ENCODE peak calls at places on chromosomes 3 and 15, in seven cellular contexts. One of them, this sample, is unnamed.

GRCh38 chr3:40690696-40691597 is 166.2 kb downstream of the ZNF621 start:
- DNase-seq in SK-N-SH: no peak
- DNase-seq in PC-3: no peak
- DNase-seq in PC-9: no peak
- DNase-seq in GM23248: no peak
- DNase-seq in OCI-LY7: no peak
- DNase-seq in GM23338: no peak
- DNase-seq in this sample: no peak

GRCh38 chr15:91469627-91470567 is 369.8 kb downstream of the SV2B start:
- DNase-seq in PC-9: no peak
- DNase-seq in GM23248: no peak
- DNase-seq in SK-N-SH: peak; percentile 14
- DNase-seq in GM23338: no peak
- DNase-seq in OCI-LY7: no peak
- DNase-seq in PC-3: no peak
- DNase-seq in this sample: no peak

GRCh38 chr3:3260870-3261269 is 81.4 kb upstream of the CRBN start:
- DNase-seq in SK-N-SH: no peak
- DNase-seq in PC-9: no peak
- DNase-seq in GM23248: no peak
- DNase-seq in OCI-LY7: no peak
- DNase-seq in GM23338: no peak
- DNase-seq in PC-3: no peak
- DNase-seq in this sample: no peak

GRCh38 chr3:180744226-180744625 is 64.9 kb upstream of the CCDC39 start:
- DNase-seq in SK-N-SH: peak; percentile 2
- DNase-seq in PC-3: no peak
- DNase-seq in GM23338: peak; percentile 47
- DNase-seq in OCI-LY7: no peak
- DNase-seq in PC-9: no peak
- DNase-seq in GM23248: no peak
- DNase-seq in this sample: no peak

GRCh38 chr3:38084969-38085942 is 46.2 kb downstream of the DLEC1 start:
- DNase-seq in OCI-LY7: no peak
- DNase-seq in GM23248: peak; percentile 15
- DNase-seq in PC-3: peak; percentile 39
- DNase-seq in GM23338: no peak
- DNase-seq in SK-N-SH: peak; percentile 38
- DNase-seq in PC-9: no peak
- DNase-seq in this sample: no peak

GRCh38 chr15:50933353-50933752 is 24.9 kb downstream of the AP4E1 start:
- DNase-seq in PC-9: no peak
- DNase-seq in SK-N-SH: no peak
- DNase-seq in GM23338: no peak
- DNase-seq in GM23248: no peak
- DNase-seq in OCI-LY7: no peak
- DNase-seq in PC-3: no peak
- DNase-seq in this sample: no peak

GRCh38 chr15:71781179-71781964 is 29.0 kb upstream of the NR2E3 start:
- DNase-seq in OCI-LY7: no peak
- DNase-seq in SK-N-SH: no peak
- DNase-seq in PC-3: no peak
- DNase-seq in GM23338: no peak
- DNase-seq in GM23248: peak; percentile 70
- DNase-seq in PC-9: no peak
- DNase-seq in this sample: no peak

GRCh38 chr3:195900426-195901355 is 7.7 kb downstream of the TNK2 start:
- DNase-seq in PC-9: no peak
- DNase-seq in OCI-LY7: peak; percentile 34
- DNase-seq in GM23338: no peak
- DNase-seq in PC-3: peak; percentile 86
- DNase-seq in SK-N-SH: no peak
- DNase-seq in GM23248: peak; percentile 49
- DNase-seq in this sample: peak; percentile 3

GRCh38 chr3:184688251-184688851 is 23.5 kb downstream of the MAGEF1 start:
- DNase-seq in PC-9: peak; percentile 41
- DNase-seq in PC-3: peak; percentile 67
- DNase-seq in GM23248: peak; percentile 83
- DNase-seq in OCI-LY7: no peak
- DNase-seq in GM23338: no peak
- DNase-seq in SK-N-SH: peak; percentile 25
- DNase-seq in this sample: no peak

GRCh38 chr15:90594297-90594696 is 64.6 kb downstream of the CRTC3 start:
- DNase-seq in OCI-LY7: peak; percentile 93
- DNase-seq in SK-N-SH: no peak
- DNase-seq in GM23338: peak; percentile 45
- DNase-seq in GM23248: peak; percentile 51
- DNase-seq in PC-3: peak; percentile 81
- DNase-seq in PC-9: peak; percentile 57
- DNase-seq in this sample: no peak

GRCh38 chr3:168574455-168575158 is 478.9 kb upstream of the GOLIM4 start:
- DNase-seq in SK-N-SH: no peak
- DNase-seq in OCI-LY7: no peak
- DNase-seq in GM23338: no peak
- DNase-seq in GM23248: no peak
- DNase-seq in PC-3: peak; percentile 35
- DNase-seq in PC-9: no peak
- DNase-seq in this sample: no peak

GRCh38 chr3:71408903-71409302 is 174.6 kb downstream of the FOXP1 start:
- DNase-seq in PC-9: no peak
- DNase-seq in PC-3: no peak
- DNase-seq in OCI-LY7: no peak
- DNase-seq in GM23338: no peak
- DNase-seq in SK-N-SH: no peak
- DNase-seq in GM23248: no peak
- DNase-seq in this sample: no peak

GRCh38 chr15:38885477-38885952 is 320.9 kb upstream of the RASGRP1 start:
- DNase-seq in OCI-LY7: no peak
- DNase-seq in PC-9: no peak
- DNase-seq in GM23338: no peak
- DNase-seq in SK-N-SH: no peak
- DNase-seq in PC-3: no peak
- DNase-seq in GM23248: peak; percentile 58
- DNase-seq in this sample: no peak

GRCh38 chr3:55482496-55483195 is 4.5 kb downstream of the WNT5A start:
- DNase-seq in PC-9: no peak
- DNase-seq in GM23248: peak; percentile 68
- DNase-seq in SK-N-SH: no peak
- DNase-seq in OCI-LY7: no peak
- DNase-seq in PC-3: no peak
- DNase-seq in GM23338: peak; percentile 85
- DNase-seq in this sample: peak; percentile 57

GRCh38 chr15:55552926-55553325 is 35.2 kb downstream of the PYGO1 start:
- DNase-seq in GM23248: peak; percentile 3
- DNase-seq in SK-N-SH: no peak
- DNase-seq in PC-3: no peak
- DNase-seq in GM23338: peak; percentile 34
- DNase-seq in PC-9: no peak
- DNase-seq in OCI-LY7: no peak
- DNase-seq in this sample: peak; percentile 49

GRCh38 chr3:32994045-32994444 is 42.6 kb downstream of the CCR4 start:
- DNase-seq in SK-N-SH: no peak
- DNase-seq in PC-9: no peak
- DNase-seq in GM23338: no peak
- DNase-seq in PC-3: no peak
- DNase-seq in GM23248: no peak
- DNase-seq in OCI-LY7: no peak
- DNase-seq in this sample: no peak

GRCh38 chr3:32992310-32992686 is 40.9 kb downstream of the CCR4 start:
- DNase-seq in OCI-LY7: no peak
- DNase-seq in PC-3: no peak
- DNase-seq in SK-N-SH: no peak
- DNase-seq in GM23338: no peak
- DNase-seq in PC-9: no peak
- DNase-seq in GM23248: no peak
- DNase-seq in this sample: no peak

GRCh38 chr3:32991781-32992180 is 40.3 kb downstream of the CCR4 start:
- DNase-seq in SK-N-SH: no peak
- DNase-seq in PC-9: no peak
- DNase-seq in PC-3: no peak
- DNase-seq in GM23338: no peak
- DNase-seq in GM23248: no peak
- DNase-seq in OCI-LY7: no peak
- DNase-seq in this sample: no peak

DNA sequence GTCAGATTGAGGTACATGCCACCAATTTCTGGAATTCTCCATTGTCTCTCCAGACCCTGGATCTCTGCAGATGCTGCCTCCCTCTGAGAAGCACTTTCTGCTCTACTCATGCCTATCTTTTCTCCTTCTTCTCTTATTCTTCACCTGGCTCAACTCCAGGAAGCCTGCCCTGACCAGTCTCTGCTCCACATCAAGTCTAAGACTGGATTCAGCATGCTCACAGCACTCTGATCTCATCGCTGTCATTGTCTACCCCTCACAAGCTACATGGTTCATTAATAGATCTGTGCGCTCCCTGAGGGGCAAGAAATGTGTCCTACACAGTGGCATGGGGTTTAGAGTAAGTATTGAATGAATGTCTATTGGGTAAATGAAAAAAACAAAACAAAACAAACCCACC is 38.7 kb downstream of the CCR4 start:
- DNase-seq in PC-9: no peak
- DNase-seq in GM23248: no peak
- DNase-seq in SK-N-SH: no peak
- DNase-seq in OCI-LY7: no peak
- DNase-seq in PC-3: no peak
- DNase-seq in GM23338: no peak
- DNase-seq in this sample: no peak
- H3K9me2 ChIP-seq in PC-9: no peaks in the 10 kb centered on the region
- H3K9me2 ChIP-seq in GM23248: no peaks in the 10 kb centered on the region
- H3K9me2 ChIP-seq in SK-N-SH: no peaks in the 10 kb centered on the region
- H3K9me2 ChIP-seq in OCI-LY7: no peaks in the 10 kb centered on the region
- H3K9me2 ChIP-seq in PC-3: no peaks in the 10 kb centered on the region
- H3K9me2 ChIP-seq in GM23338: peaks cover 6% of the 10 kb centered on the region
- H3K9me2 ChIP-seq in this sample: no peaks in the 10 kb centered on the region

GRCh38 chr15:36756707-36757106 is 177.3 kb downstream of the CDIN1 start:
- DNase-seq in PC-3: no peak
- DNase-seq in PC-9: no peak
- DNase-seq in GM23338: no peak
- DNase-seq in SK-N-SH: no peak
- DNase-seq in GM23248: no peak
- DNase-seq in OCI-LY7: no peak
- DNase-seq in this sample: no peak

GRCh38 chr15:36757189-36757814 is 177.9 kb downstream of the CDIN1 start:
- DNase-seq in SK-N-SH: no peak
- DNase-seq in PC-9: no peak
- DNase-seq in OCI-LY7: no peak
- DNase-seq in PC-3: peak; percentile 27
- DNase-seq in GM23338: no peak
- DNase-seq in GM23248: peak; percentile 58
- DNase-seq in this sample: no peak

GRCh38 chr15:36758800-36759199 is 179.4 kb downstream of the CDIN1 start:
- DNase-seq in PC-3: no peak
- DNase-seq in GM23338: no peak
- DNase-seq in OCI-LY7: no peak
- DNase-seq in GM23248: no peak
- DNase-seq in SK-N-SH: no peak
- DNase-seq in PC-9: no peak
- DNase-seq in this sample: no peak

GRCh38 chr15:36753173-36753572 is 173.7 kb downstream of the CDIN1 start:
- DNase-seq in PC-3: no peak
- DNase-seq in GM23338: peak; percentile 83
- DNase-seq in GM23248: no peak
- DNase-seq in OCI-LY7: no peak
- DNase-seq in SK-N-SH: no peak
- DNase-seq in PC-9: no peak
- DNase-seq in this sample: no peak

GRCh38 chr15:36755341-36755740 is 175.9 kb downstream of the CDIN1 start:
- DNase-seq in GM23248: no peak
- DNase-seq in OCI-LY7: no peak
- DNase-seq in GM23338: no peak
- DNase-seq in PC-3: no peak
- DNase-seq in PC-9: no peak
- DNase-seq in SK-N-SH: no peak
- DNase-seq in this sample: no peak
- H3K9me2 ChIP-seq in GM23248: no peaks in the 10 kb centered on the region
- H3K9me2 ChIP-seq in OCI-LY7: no peaks in the 10 kb centered on the region
- H3K9me2 ChIP-seq in GM23338: no peaks in the 10 kb centered on the region
- H3K9me2 ChIP-seq in PC-3: no peaks in the 10 kb centered on the region
- H3K9me2 ChIP-seq in PC-9: no peaks in the 10 kb centered on the region
- H3K9me2 ChIP-seq in SK-N-SH: no peaks in the 10 kb centered on the region
- H3K9me2 ChIP-seq in this sample: no peaks in the 10 kb centered on the region

GRCh38 chr15:70429323-70429722 is 331.6 kb upstream of the TLE3 start:
- DNase-seq in GM23248: no peak
- DNase-seq in OCI-LY7: no peak
- DNase-seq in PC-3: no peak
- DNase-seq in PC-9: no peak
- DNase-seq in GM23338: no peak
- DNase-seq in SK-N-SH: no peak
- DNase-seq in this sample: no peak
- H3K9me2 ChIP-seq in GM23248: no peaks in the 10 kb centered on the region
- H3K9me2 ChIP-seq in OCI-LY7: no peaks in the 10 kb centered on the region
- H3K9me2 ChIP-seq in PC-3: no peaks in the 10 kb centered on the region
- H3K9me2 ChIP-seq in PC-9: no peaks in the 10 kb centered on the region
- H3K9me2 ChIP-seq in GM23338: peaks cover 6% of the 10 kb centered on the region
- H3K9me2 ChIP-seq in SK-N-SH: no peaks in the 10 kb centered on the region
- H3K9me2 ChIP-seq in this sample: no peaks in the 10 kb centered on the region

GRCh38 chr3:187280644-187281043 is 10.9 kb downstream of the MASP1 start:
- DNase-seq in SK-N-SH: no peak
- DNase-seq in OCI-LY7: no peak
- DNase-seq in PC-9: no peak
- DNase-seq in GM23248: no peak
- DNase-seq in GM23338: no peak
- DNase-seq in PC-3: no peak
- DNase-seq in this sample: no peak

GRCh38 chr3:187277129-187277462 is 14.4 kb downstream of the MASP1 start:
- DNase-seq in GM23338: no peak
- DNase-seq in PC-3: no peak
- DNase-seq in GM23248: no peak
- DNase-seq in SK-N-SH: no peak
- DNase-seq in OCI-LY7: no peak
- DNase-seq in PC-9: no peak
- DNase-seq in this sample: no peak

GRCh38 chr3:187276397-187277128 is 15.0 kb downstream of the MASP1 start:
- DNase-seq in PC-9: no peak
- DNase-seq in GM23248: no peak
- DNase-seq in SK-N-SH: no peak
- DNase-seq in OCI-LY7: no peak
- DNase-seq in GM23338: no peak
- DNase-seq in PC-3: no peak
- DNase-seq in this sample: no peak

GRCh38 chr3:187286467-187287059 is 5.0 kb downstream of the MASP1 start:
- DNase-seq in PC-9: no peak
- DNase-seq in OCI-LY7: no peak
- DNase-seq in GM23338: no peak
- DNase-seq in GM23248: peak; percentile 92
- DNase-seq in SK-N-SH: no peak
- DNase-seq in PC-3: peak; percentile 29
- DNase-seq in this sample: peak; percentile 65

DNA sequence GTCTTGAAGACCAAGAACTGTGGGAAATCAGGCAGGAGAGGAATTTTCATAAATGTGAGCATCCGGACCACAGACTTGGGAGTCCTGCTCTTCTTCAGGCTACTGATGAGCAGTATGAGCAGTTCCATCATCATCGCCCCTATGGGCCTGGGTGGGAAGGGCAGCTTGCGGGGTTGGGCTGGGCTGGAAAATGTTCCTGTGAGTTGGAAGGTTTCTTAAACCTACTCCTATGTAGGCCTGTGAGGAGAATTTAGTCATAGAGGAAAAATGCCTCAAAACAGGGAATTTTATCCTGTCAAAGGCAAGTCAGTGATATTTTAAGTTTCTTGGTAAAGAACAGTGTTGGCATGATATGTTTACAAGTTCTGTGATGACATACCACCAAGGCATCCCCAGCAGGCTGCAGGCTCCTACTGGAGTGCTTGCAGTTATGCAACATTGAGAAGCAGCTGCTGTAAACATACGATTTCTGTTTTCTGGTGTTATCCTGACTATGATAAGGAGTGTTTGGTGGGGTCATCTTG is 10.3 kb downstream of the MASP1 start:
- DNase-seq in GM23248: peak; percentile 91
- DNase-seq in OCI-LY7: no peak
- DNase-seq in SK-N-SH: no peak
- DNase-seq in PC-3: no peak
- DNase-seq in GM23338: peak; percentile 50
- DNase-seq in PC-9: no peak
- DNase-seq in this sample: peak; percentile 38
- H3K9me2 ChIP-seq in GM23248: no peaks in the 10 kb centered on the region
- H3K9me2 ChIP-seq in OCI-LY7: no peaks in the 10 kb centered on the region
- H3K9me2 ChIP-seq in SK-N-SH: no peaks in the 10 kb centered on the region
- H3K9me2 ChIP-seq in PC-3: no peaks in the 10 kb centered on the region
- H3K9me2 ChIP-seq in GM23338: peaks cover 10% of the 10 kb centered on the region
- H3K9me2 ChIP-seq in PC-9: no peaks in the 10 kb centered on the region
- H3K9me2 ChIP-seq in this sample: no peaks in the 10 kb centered on the region

This sample was measured in hepatocyte.